ENCODE peak calls at places on chromosomes 4 and X, in eight cellular contexts. Z, X, R, M, D, I, J and A are unnamed samples.
A peak's percentile ranks its signal among the peaks of the same experiment; 100 is the strongest.

GRCh38 chrX:130885996-130886395 is 17.0 kb downstream of the ENOX2 start:
- DNase-seq in Z (no peak), X (no peak), R (no peak), M (no peak), D (no peak), I (no peak), J (no peak), A (no peak)

GRCh38 chr4:123256006-123256405 is 140.6 kb upstream of the SPRY1 start:
- DNase-seq in Z (no peak), X (no peak), R (no peak), M (no peak), D (no peak), I (no peak), J (no peak), A (no peak)

GRCh38 chr4:56323386-56323785 is 63.9 kb downstream of the AASDH start:
- DNase-seq in Z (no peak), X (no peak), R (peak; percentile 4), M (no peak), D (no peak), I (no peak), J (no peak), A (no peak)

GRCh38 chr4:41155194-41155830 is 59.0 kb downstream of the APBB2 start:
- DNase-seq in Z (no peak), X (no peak), R (peak; percentile 80), M (no peak), D (no peak), I (peak; percentile 68), J (no peak), A (no peak)

GRCh38 chrX:43969504-43970501 is 3.4 kb downstream of the NDP start:
- DNase-seq in Z (no peak), X (peak; percentile 2), R (peak; percentile 56), M (no peak), D (no peak), I (no peak), J (no peak), A (no peak)

GRCh38 chrX:34874763-34875162 is 67.8 kb upstream of the FAM47B start:
- DNase-seq in Z (no peak), X (no peak), R (no peak), M (no peak), D (no peak), I (no peak), J (no peak), A (no peak)

GRCh38 chrX:120740072-120740471 is 110.2 kb upstream of the C1GALT1C1 start:
- DNase-seq in Z (no peak), X (no peak), R (no peak), M (no peak), D (no peak), I (no peak), J (no peak), A (no peak)

GRCh38 chrX:67604979-67605703 is 61.3 kb downstream of the AR start:
- DNase-seq in Z (no peak), X (peak; percentile 79), R (peak; percentile 68), M (no peak), D (no peak), I (peak; percentile 73), J (no peak), A (no peak)

GRCh38 chrX:120781416-120781815 is 94.2 kb downstream of the CT47B1 start:
- DNase-seq in Z (no peak), X (no peak), R (no peak), M (no peak), D (no peak), I (peak; percentile 56), J (no peak), A (no peak)

GRCh38 chrX:147533426-147533825 is 378.3 kb upstream of the FMR1 start:
- DNase-seq in Z (no peak), X (no peak), R (no peak), M (no peak), D (no peak), I (no peak), J (no peak), A (no peak)

GRCh38 chrX:128759745-128760144 is 707.5 kb upstream of the ACTRT1 start:
- DNase-seq in Z (no peak), X (peak; percentile 85), R (no peak), M (peak; percentile 66), D (no peak), I (no peak), J (no peak), A (no peak)

GRCh38 chr4:136893638-136894037 is 638.7 kb downstream of the PCDH18 start:
- DNase-seq in Z (no peak), X (no peak), R (no peak), M (no peak), D (no peak), I (no peak), J (no peak), A (no peak)

GRCh38 chrX:18985186-18985435 is 1.2 kb upstream of the PHKA2 start:
- DNase-seq in Z (no peak), X (no peak), R (no peak), M (no peak), D (peak; percentile 15), I (no peak), J (no peak), A (no peak)

GRCh38 chrX:18981124-18981807 is 2.6 kb downstream of the PHKA2 start:
- DNase-seq in Z (no peak), X (peak; percentile 2), R (no peak), M (peak; percentile 47), D (no peak), I (no peak), J (no peak), A (no peak)

GRCh38 chrX:18983711-18984380 is at the start of gene PHKA2:
- DNase-seq in Z (no peak), X (no peak), R (no peak), M (peak; percentile 29), D (no peak), I (no peak), J (peak; percentile 72), A (peak; percentile 6)

GRCh38 chrX:18984381-18985185 is 669 bp upstream of the PHKA2 start:
- DNase-seq in Z (peak; percentile 62), X (peak; percentile 86), R (peak; percentile 52), M (peak; percentile 70), D (peak; percentile 23), I (peak; percentile 70), J (peak; percentile 75), A (peak; percentile 92)
- TF ChIP-seq POLR2A in Z (peak; percentile 50), X (peak; percentile 35), R (peak; percentile 44), M (peak; percentile 50), D (peak; percentile 56), I (peak; percentile 45), J (peak; percentile 31), A (peak; percentile 69)

DNA sequence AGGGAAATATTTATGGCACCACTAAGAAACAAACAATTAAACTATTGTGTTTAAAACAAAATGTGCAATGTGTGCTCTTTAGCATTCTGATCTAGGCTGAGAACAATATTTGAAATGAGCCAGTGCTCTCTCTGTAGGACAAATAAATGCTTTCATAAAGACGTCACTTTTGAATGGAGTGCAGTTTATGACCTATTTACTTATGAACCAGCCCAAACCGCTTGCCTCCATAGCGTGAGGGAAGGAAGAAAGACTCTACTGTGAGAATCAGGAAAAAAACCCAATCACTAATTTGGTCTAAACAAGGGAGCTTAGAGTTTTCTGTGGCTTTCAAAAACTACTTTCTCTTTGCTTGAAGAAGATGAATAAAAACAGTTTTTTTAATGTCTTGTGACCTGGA is 39.4 kb downstream of the SAT1 start:
- DNase-seq in Z (no peak), X (peak; percentile 74), R (peak; percentile 57), M (peak; percentile 73), D (no peak), I (no peak), J (no peak), A (no peak)
- H3K4me2 ChIP-seq in Z (no peak overlapping the region), X (peak overlapping the region; percentile 58), R (no peak overlapping the region), M (no peak overlapping the region), D (no peak overlapping the region), I (no peak overlapping the region), J (no peak overlapping the region), A (no peak overlapping the region)

DNA sequence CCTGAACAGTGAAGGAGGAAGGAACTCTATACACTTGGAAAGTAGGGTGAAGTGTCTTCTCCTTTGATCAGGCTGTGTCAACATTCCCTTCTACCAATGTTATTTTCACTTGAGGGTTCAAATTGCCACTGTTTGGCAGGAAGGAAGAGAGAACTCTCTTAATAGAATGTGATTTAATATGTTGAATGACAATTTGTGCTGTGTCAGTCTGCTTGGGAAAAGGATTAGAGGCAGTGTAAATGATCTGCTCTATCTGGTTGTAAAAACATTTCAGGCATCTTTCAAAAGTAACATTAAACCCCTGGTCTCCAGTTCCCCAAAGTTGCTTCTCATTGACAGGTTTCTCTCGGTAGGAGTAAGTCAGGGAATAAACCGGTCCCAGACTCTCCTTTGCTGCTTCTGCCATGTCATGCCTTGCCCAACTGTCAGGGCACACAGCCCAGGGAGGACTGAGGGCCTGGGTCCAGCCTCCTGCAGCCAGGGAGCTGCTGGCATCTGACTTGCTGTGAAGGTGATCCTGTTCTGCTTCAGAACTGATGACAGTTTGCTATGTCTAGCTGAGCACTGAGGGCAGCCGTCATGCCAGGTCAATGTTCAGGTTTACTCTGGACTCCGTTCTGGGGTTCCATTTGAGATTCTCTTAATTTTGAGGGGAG is 312.2 kb downstream of the ARHGAP10 start:
- DNase-seq in Z (no peak), X (no peak), R (no peak), M (no peak), D (no peak), I (no peak), J (no peak), A (no peak)
- TF ChIP-seq POLR2A in Z (no peak), X (no peak), R (no peak), M (no peak), D (no peak), I (no peak), J (no peak), A (no peak)

DNA sequence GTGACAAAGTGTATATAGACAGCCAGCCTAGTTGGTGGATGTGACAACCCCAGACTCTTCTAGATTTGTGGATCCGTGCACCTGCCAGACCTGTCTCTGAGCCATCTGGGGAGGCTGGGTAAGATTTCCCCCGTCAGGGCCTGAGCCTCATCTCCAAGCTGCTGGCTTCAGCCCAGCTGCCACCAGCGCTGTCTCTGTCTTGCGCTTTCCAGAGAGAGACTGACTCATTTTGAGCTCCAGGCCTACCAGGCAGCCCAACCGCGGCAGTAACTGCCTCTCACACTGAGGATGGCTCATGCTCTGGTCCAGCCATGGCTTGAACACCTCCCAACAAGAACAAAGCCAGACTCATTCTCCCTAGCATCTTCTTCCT is 26.4 kb downstream of the NOP14 start:
- DNase-seq in Z (no peak), X (no peak), R (peak; percentile 58), M (no peak), D (peak; percentile 53), I (no peak), J (no peak), A (no peak)
- H3K4me2 ChIP-seq in Z (peak overlapping the region; percentile 74), X (peak overlapping the region; percentile 93), R (no peak overlapping the region), M (peak overlapping the region; percentile 90), D (peak overlapping the region; percentile 63), I (no peak overlapping the region), J (no peak overlapping the region), A (peak overlapping the region; percentile 86)

GRCh38 chrX:1493877-1494510 is 41.3 kb upstream of the ASMTL start:
- DNase-seq in Z (no peak), X (no peak), R (no peak), M (no peak), D (no peak), I (no peak), J (peak; percentile 59), A (no peak)
- TF ChIP-seq POLR2A in Z (no peak), X (no peak), R (no peak), M (no peak), D (peak; percentile 70), I (no peak), J (no peak), A (no peak)